ENCODE peak calls at places on chromosomes 11 and 22, in ten cellular contexts. X is transverse colon; N is CD4-positive, alpha-beta memory T cell; B is sigmoid colon; Y is BE2C; A is spleen; D is GM12878; S is lower lobe of right lung; I is endodermal cell; C is pancreas. U is an unnamed sample. For H3K4me1, the result is how much of the 10 kb centered on the place peaks cover.

GRCh38 chr11:26134481-26135355 is 197.2 kb upstream of the ANO3 start:
- DNase-seq in X (no peak), N (no peak), B (no peak), Y (peak), A (no peak), D (no peak), S (no peak), I (peak), C (no peak), U (no peak)

GRCh38 chr11:66851698-66852465 is 5.0 kb upstream of the LRFN4 start:
- DNase-seq in X (peak), N (no peak), B (peak), Y (peak), A (peak), D (no peak), S (peak), I (peak), C (peak), U (no peak)

GRCh38 chr11:99244613-99245012 is 223.9 kb downstream of the CNTN5 start:
- DNase-seq in X (no peak), N (no peak), B (no peak), Y (no peak), A (no peak), D (no peak), S (no peak), I (no peak), C (no peak), U (no peak)

GRCh38 chr11:10770626-10771254 is 19.7 kb downstream of the CTR9 start:
- DNase-seq in X (peak), N (no peak), B (no peak), Y (peak), A (no peak), D (no peak), S (no peak), I (peak), C (no peak), U (no peak)

GRCh38 chr11:111978028-111978771 is 41.1 kb downstream of the DIXDC1 start:
- DNase-seq in X (peak), N (no peak), B (peak), Y (peak), A (no peak), D (no peak), S (no peak), I (peak), C (no peak), U (no peak)

GRCh38 chr11:113419426-113420003 is 31.9 kb downstream of the ANKK1 start:
- DNase-seq in X (no peak), N (no peak), B (no peak), Y (no peak), A (peak), D (no peak), S (no peak), I (no peak), C (no peak), U (no peak)

GRCh38 chr11:73158356-73159051 is 16.4 kb upstream of the FCHSD2 start:
- DNase-seq in X (no peak), N (no peak), B (peak), Y (no peak), A (peak), D (no peak), S (no peak), I (peak), C (no peak), U (no peak)

GRCh38 chr11:75150079-75150478 is 828 bp upstream of the SLCO2B1 start:
- DNase-seq in X (peak), N (no peak), B (no peak), Y (no peak), A (no peak), D (no peak), S (no peak), I (no peak), C (no peak), U (no peak)

GRCh38 chr11:116109228-116109627 is 605.0 kb upstream of the CADM1 start:
- DNase-seq in X (no peak), N (no peak), B (no peak), Y (peak), A (no peak), D (no peak), S (no peak), I (peak), C (no peak), U (no peak)

GRCh38 chr11:84398017-84398626 is 1112.0 kb upstream of the CCDC90B start:
- DNase-seq in X (no peak), N (no peak), B (no peak), Y (peak), A (no peak), D (no peak), S (no peak), I (peak), C (no peak), U (no peak)

GRCh38 chr22:24953294-24954113 is 988 bp downstream of the KIAA1671 start:
- DNase-seq in X (peak), N (no peak), B (peak), Y (peak), A (no peak), D (no peak), S (peak), I (peak), C (peak), U (peak)

GRCh38 chr11:45444796-45445195 is 158.7 kb upstream of the SYT13 start:
- DNase-seq in X (no peak), N (no peak), B (no peak), Y (no peak), A (no peak), D (no peak), S (no peak), I (peak), C (no peak), U (no peak)

GRCh38 chr11:32172771-32173170 is 81.9 kb downstream of the RCN1 start:
- DNase-seq in X (no peak), N (no peak), B (no peak), Y (no peak), A (no peak), D (no peak), S (no peak), I (peak), C (no peak), U (no peak)

GRCh38 chr11:116648229-116649174 is 124.3 kb downstream of the BUD13 start:
- DNase-seq in X (no peak), N (no peak), B (no peak), Y (no peak), A (no peak), D (no peak), S (no peak), I (no peak), C (no peak), U (no peak)

GRCh38 chr22:45879552-45879949 is 97.4 kb downstream of the WNT7B start:
- DNase-seq in X (no peak), N (no peak), B (peak), Y (no peak), A (peak), D (no peak), S (no peak), I (peak), C (no peak), U (no peak)

GRCh38 chr11:93484716-93485115 is 58.5 kb downstream of the SMCO4 start:
- DNase-seq in X (no peak), N (no peak), B (no peak), Y (peak), A (no peak), D (no peak), S (no peak), I (no peak), C (no peak), U (no peak)

GRCh38 chr11:116471608-116472007 is 301.2 kb downstream of the BUD13 start:
- DNase-seq in X (no peak), N (no peak), B (no peak), Y (no peak), A (no peak), D (no peak), S (no peak), I (no peak), C (no peak), U (no peak)

GRCh38 chr11:10317776-10318526 is 13.1 kb downstream of the ADM start:
- DNase-seq in X (no peak), N (no peak), B (no peak), Y (no peak), A (no peak), D (peak), S (no peak), I (peak), C (no peak), U (peak)

GRCh38 chr11:131198646-131199285 is 171.6 kb upstream of the NTM start:
- DNase-seq in X (no peak), N (no peak), B (no peak), Y (no peak), A (no peak), D (no peak), S (no peak), I (no peak), C (no peak), U (no peak)
- H3K4me1 ChIP-seq in X (under half), N (under half), B (half or more), Y (under half), A (under half), D (under half), S (under half), I (under half), C (under half), U (under half)

DNA sequence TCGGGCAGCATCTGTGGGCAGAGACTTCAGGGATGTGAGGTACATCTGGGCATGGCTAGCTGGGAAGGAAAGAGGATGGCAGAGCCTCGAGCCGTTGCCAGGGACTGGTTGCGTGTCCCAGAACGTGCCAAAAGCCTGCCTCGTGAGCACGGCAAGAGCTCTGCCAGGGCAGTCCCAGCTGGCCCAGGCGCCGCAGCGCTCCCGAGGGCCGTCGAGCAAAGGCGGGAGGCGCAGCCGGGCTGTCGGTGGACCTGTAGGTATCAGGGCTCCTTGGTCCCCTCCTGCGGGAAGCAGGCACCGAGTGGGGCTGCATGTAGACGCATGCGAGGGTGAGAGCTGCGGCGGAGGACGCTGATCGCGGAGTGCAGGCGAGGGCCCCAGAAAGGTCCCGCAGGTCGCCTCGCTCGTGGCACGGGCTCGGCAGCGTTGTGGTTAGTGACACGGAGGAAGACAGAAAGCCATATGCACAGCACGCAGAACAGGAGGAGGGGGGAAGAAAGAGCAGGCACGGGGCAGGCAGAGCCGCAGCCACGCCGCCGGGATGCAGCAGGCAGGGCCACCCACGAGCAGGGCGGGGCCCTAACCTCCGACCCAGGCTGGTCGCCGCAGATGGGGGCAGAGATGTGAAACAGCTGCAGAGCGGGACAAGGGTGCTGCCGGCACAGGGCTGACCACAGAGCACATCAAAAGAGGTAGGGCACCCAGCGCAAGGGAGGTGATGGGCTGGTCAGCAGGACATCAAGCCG is 18.0 kb downstream of the LSP1 start:
- DNase-seq in X (no peak), N (peak), B (peak), Y (no peak), A (peak), D (no peak), S (peak), I (no peak), C (peak), U (peak)
- H3K4me3 ChIP-seq in X (peak), N (no peak), B (peak), Y (no peak), A (peak), D (no peak), S (peak), I (no peak), C (peak), U (peak)

GRCh38 chr22:36328635-36329216 is 59.0 kb downstream of the MYH9 start:
- DNase-seq in X (peak), N (peak), B (peak), Y (peak), A (peak), D (peak), S (no peak), I (no peak), C (peak), U (peak)
- H3K4me1 ChIP-seq in X (half or more), N (half or more), B (half or more), Y (under half), A (half or more), D (half or more), S (half or more), I (under half), C (half or more), U (under half)

GRCh38 chr22:40654522-40655167 is 18.1 kb upstream of the MRTFA start:
- DNase-seq in X (peak), N (no peak), B (peak), Y (peak), A (no peak), D (no peak), S (no peak), I (peak), C (peak), U (no peak)

GRCh38 chr22:40653361-40653760 is 16.8 kb upstream of the MRTFA start:
- DNase-seq in X (no peak), N (no peak), B (no peak), Y (no peak), A (no peak), D (no peak), S (no peak), I (peak), C (no peak), U (no peak)

GRCh38 chr22:40651057-40651456 is 14.5 kb upstream of the MRTFA start:
- DNase-seq in X (no peak), N (no peak), B (no peak), Y (no peak), A (no peak), D (no peak), S (no peak), I (no peak), C (no peak), U (no peak)

GRCh38 chr22:40648386-40648785 is 11.9 kb upstream of the MRTFA start:
- DNase-seq in X (peak), N (no peak), B (no peak), Y (no peak), A (peak), D (no peak), S (no peak), I (no peak), C (no peak), U (no peak)

DNA sequence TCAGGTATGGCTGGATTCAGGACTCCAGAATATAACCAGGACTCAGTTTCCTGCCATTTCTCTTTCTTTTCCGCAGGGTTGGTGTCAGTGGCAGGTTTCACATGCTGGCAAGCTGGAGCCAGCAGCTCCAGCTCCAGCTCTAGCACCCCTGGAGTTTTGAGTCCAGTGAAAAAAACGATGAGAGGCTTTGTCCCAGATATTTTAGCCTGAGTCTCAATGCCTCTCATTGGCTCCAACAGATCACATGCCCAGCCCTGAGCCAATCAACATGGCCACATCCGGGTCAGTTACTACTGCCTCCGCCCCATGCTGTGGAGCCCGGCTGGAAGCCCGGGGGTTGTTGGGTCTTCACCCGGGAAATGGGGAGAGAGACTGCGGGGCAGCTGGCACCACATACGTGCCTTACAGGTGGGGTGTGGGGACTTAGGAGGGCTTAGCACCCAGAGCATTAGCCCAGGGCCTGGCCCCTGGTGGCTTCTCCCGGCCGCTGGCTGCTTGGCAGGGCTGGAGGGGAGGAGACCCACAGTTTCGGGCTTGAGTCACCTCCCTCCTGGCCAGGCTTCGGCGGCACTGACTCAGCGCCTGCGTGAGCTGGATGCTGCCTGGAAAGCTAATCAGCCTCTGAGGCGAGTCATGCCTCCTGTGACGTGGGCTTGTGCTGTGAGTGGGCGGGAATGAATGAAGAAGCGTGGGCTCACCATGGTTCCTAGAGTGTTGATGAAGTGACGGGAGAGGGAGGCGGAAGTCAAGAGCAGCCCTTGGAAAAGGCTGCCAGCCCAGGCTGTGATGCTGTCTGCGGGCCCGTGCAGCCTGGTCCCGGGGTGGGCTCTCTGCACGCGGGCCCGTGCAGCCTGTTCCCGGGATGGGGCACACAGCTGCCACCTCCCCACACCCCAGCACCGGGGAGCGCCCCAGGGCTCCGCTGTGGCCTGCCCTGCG is 15.3 kb upstream of the MRTFA start:
- DNase-seq in X (peak), N (peak), B (peak), Y (peak), A (peak), D (no peak), S (peak), I (peak), C (peak), U (peak)
- H3K4me3 ChIP-seq in X (peak), N (no peak), B (peak), Y (peak), A (peak), D (peak), S (peak), I (peak), C (peak), U (peak)

GRCh38 chr22:39292561-39293074 is 26.8 kb downstream of the RPL3 start:
- DNase-seq in X (peak), N (no peak), B (peak), Y (peak), A (peak), D (no peak), S (peak), I (peak), C (peak), U (peak)

GRCh38 chr22:39290724-39291161 is 28.7 kb downstream of the RPL3 start:
- DNase-seq in X (no peak), N (no peak), B (peak), Y (no peak), A (no peak), D (no peak), S (no peak), I (peak), C (peak), U (no peak)

GRCh38 chr22:39290248-39290720 is 29.1 kb downstream of the RPL3 start:
- DNase-seq in X (no peak), N (no peak), B (no peak), Y (no peak), A (peak), D (no peak), S (no peak), I (no peak), C (no peak), U (no peak)

GRCh38 chr22:39291501-39291900 is 27.9 kb downstream of the RPL3 start:
- DNase-seq in X (no peak), N (no peak), B (no peak), Y (no peak), A (no peak), D (no peak), S (no peak), I (no peak), C (peak), U (no peak)

GRCh38 chr22:39292002-39292401 is 27.4 kb downstream of the RPL3 start:
- DNase-seq in X (no peak), N (no peak), B (no peak), Y (no peak), A (no peak), D (no peak), S (no peak), I (no peak), C (peak), U (no peak)
- H3K4me1 ChIP-seq in X (under half), N (under half), B (under half), Y (under half), A (under half), D (under half), S (under half), I (under half), C (under half), U (under half)

GRCh38 chr11:6745465-6746015 is 26.2 kb downstream of the OR2AG2 start:
- DNase-seq in X (no peak), N (no peak), B (no peak), Y (no peak), A (no peak), D (peak), S (no peak), I (no peak), C (no peak), U (no peak)
- H3K4me3 ChIP-seq in X (peak), N (peak), B (peak), Y (no peak), A (peak), D (peak), S (peak), I (no peak), C (peak), U (peak)

GRCh38 chr22:44700456-44700855 is 1.5 kb upstream of the PRR5 start:
- DNase-seq in X (no peak), N (no peak), B (no peak), Y (no peak), A (no peak), D (no peak), S (no peak), I (no peak), C (no peak), U (no peak)

GRCh38 chr22:44701824-44702478 is at the start of gene PRR5:
- DNase-seq in X (peak), N (peak), B (peak), Y (peak), A (peak), D (no peak), S (peak), I (peak), C (peak), U (peak)

GRCh38 chr22:44701187-44701586 is 817 bp upstream of the PRR5 start:
- DNase-seq in X (no peak), N (no peak), B (no peak), Y (no peak), A (no peak), D (no peak), S (no peak), I (no peak), C (no peak), U (no peak)

GRCh38 chr22:44697423-44698179 is 4.4 kb upstream of the PRR5 start:
- DNase-seq in X (peak), N (peak), B (peak), Y (peak), A (peak), D (no peak), S (peak), I (peak), C (peak), U (peak)

DNA sequence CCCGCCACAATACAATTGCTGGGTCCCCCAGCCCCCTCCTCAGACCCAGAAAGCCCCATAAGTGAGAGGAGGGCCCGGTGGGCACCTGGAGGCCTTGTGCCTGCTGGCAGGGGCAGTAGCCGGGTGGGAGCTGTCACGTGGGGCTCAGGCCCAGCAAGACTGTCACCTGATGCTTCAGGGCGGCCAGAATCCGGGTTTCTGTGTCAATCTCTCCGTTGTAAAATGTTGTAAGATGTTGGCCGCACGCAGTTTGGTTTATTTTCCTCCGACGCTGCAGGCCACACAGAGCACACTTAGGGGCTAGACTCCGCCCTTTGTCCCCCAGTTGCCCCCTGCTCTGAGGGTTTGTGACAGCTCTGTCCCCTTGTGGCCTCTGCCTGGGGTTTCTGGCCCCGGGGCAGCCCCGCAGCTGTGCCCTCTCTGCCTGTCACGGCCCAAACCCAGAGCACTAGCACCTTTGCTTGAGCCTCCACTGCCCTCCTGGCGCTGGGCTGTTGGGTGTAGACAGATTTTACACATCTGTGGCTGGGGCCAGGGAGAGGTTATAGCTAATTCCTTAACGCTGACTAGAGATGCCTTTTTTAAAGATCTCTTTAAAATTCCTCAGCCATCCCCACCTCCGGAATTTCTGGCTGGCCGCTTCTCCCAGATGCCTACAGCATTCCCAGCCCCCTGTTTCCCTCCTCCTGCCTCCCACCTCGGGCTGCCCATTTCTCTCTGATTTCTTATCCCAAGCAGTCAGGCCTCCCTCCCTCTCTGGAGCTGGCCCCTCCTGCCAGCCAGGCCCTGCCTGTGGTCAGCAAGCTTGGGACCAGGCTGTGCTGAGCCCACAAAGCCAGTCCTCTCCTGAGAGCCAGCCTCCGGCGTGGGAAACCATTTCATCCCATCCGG is 3.2 kb upstream of the PRR5 start:
- DNase-seq in X (no peak), N (no peak), B (peak), Y (no peak), A (peak), D (no peak), S (no peak), I (peak), C (no peak), U (no peak)
- H3K4me1 ChIP-seq in X (under half), N (under half), B (under half), Y (under half), A (under half), D (under half), S (under half), I (under half), C (under half), U (under half)